ENCODE peak calls at places on chromosomes 6 and 20, in nine cellular contexts. Y, P, V, K, J, O, N, Z and I are unnamed samples.

GRCh38 chr6:75849329-75850025 is 100.4 kb downstream of the MYO6 start:
- DNase-seq in Y (peak), P (no peak), V (no peak), K (no peak), J (no peak), O (no peak), N (no peak), Z (no peak), I (no peak)

GRCh38 chr6:5865492-5866031 is 141.2 kb downstream of the NRN1 start:
- DNase-seq in Y (no peak), P (no peak), V (no peak), K (no peak), J (no peak), O (no peak), N (no peak), Z (no peak), I (no peak)

GRCh38 chr20:36462440-36463211 is 78.7 kb upstream of the MYL9 start:
- DNase-seq in Y (peak), P (no peak), V (peak), K (no peak), J (peak), O (peak), N (no peak), Z (peak), I (no peak)

GRCh38 chr20:54476336-54476928 is 1.0 kb downstream of the DOK5 start:
- DNase-seq in Y (no peak), P (peak), V (no peak), K (no peak), J (no peak), O (peak), N (no peak), Z (no peak), I (no peak)

GRCh38 chr6:149332602-149333311 is 15.2 kb downstream of the TAB2 start:
- DNase-seq in Y (no peak), P (no peak), V (no peak), K (no peak), J (no peak), O (no peak), N (no peak), Z (no peak), I (no peak)

GRCh38 chr6:168277274-168277669 is 42.3 kb downstream of the DACT2 start:
- DNase-seq in Y (no peak), P (no peak), V (no peak), K (no peak), J (no peak), O (no peak), N (no peak), Z (no peak), I (no peak)

GRCh38 chr6:155706806-155707205 is 251.2 kb upstream of the NOX3 start:
- DNase-seq in Y (no peak), P (no peak), V (no peak), K (no peak), J (no peak), O (no peak), N (no peak), Z (no peak), I (no peak)

GRCh38 chr6:106739387-106739786 is 110.0 kb downstream of the QRSL1 start:
- DNase-seq in Y (no peak), P (no peak), V (peak), K (no peak), J (peak), O (no peak), N (no peak), Z (no peak), I (no peak)

GRCh38 chr20:2463616-2464365 is 6.8 kb downstream of the SNRPB start:
- DNase-seq in Y (no peak), P (no peak), V (no peak), K (no peak), J (no peak), O (no peak), N (no peak), Z (no peak), I (no peak)

GRCh38 chr20:62156592-62157386 is 13.2 kb downstream of the SS18L1 start:
- DNase-seq in Y (peak), P (no peak), V (peak), K (no peak), J (peak), O (peak), N (no peak), Z (peak), I (no peak)

DNA sequence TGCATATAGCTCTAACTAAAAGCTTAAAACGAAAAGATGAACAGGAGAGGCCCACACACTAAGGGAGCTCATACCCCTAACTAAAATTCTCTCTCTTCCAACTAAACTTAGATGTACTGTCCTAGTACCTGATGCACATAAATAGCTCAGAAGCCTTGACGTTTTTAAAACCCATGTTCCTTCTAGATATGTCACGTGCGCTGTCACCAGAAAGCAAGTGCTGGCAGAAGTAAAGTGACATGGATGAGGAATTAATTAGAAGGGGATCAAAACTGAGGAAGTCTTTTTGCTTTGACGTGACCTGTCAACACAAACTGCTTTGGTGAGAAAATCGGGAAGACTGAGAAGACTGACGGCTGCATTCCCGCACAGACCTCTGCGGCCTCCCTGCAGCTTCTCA is 142.5 kb downstream of the ZMYND8 start:
- DNase-seq in Y (no peak), P (no peak), V (no peak), K (no peak), J (no peak), O (no peak), N (no peak), Z (no peak), I (no peak)
- H3K27ac ChIP-seq in Y (no peak), P (no peak), V (peak), K (no peak), J (no peak), O (no peak), N (no peak), Z (no peak), I (no peak)

GRCh38 chr6:44022671-44023352 is 104.4 kb downstream of the MRPL14 start:
- DNase-seq in Y (no peak), P (no peak), V (no peak), K (no peak), J (no peak), O (no peak), N (no peak), Z (peak), I (no peak)
- H3K27ac ChIP-seq in Y (no peak), P (no peak), V (no peak), K (no peak), J (no peak), O (no peak), N (no peak), Z (peak), I (no peak)

GRCh38 chr20:55579802-55580201 is 425.5 kb downstream of the CBLN4 start:
- DNase-seq in Y (no peak), P (no peak), V (no peak), K (no peak), J (no peak), O (no peak), N (no peak), Z (no peak), I (no peak)
- H3K27ac ChIP-seq in Y (no peak), P (no peak), V (no peak), K (no peak), J (no peak), O (no peak), N (no peak), Z (no peak), I (no peak)

GRCh38 chr6:34648808-34649207 is 47.8 kb downstream of the ILRUN start:
- DNase-seq in Y (no peak), P (no peak), V (no peak), K (no peak), J (no peak), O (no peak), N (no peak), Z (no peak), I (no peak)

GRCh38 chr6:34642427-34642826 is 54.1 kb downstream of the ILRUN start:
- DNase-seq in Y (no peak), P (no peak), V (no peak), K (no peak), J (no peak), O (no peak), N (no peak), Z (no peak), I (no peak)

GRCh38 chr6:34646714-34647113 is 49.9 kb downstream of the ILRUN start:
- DNase-seq in Y (no peak), P (no peak), V (no peak), K (no peak), J (no peak), O (no peak), N (no peak), Z (no peak), I (no peak)

GRCh38 chr6:34645627-34646026 is 50.9 kb downstream of the ILRUN start:
- DNase-seq in Y (no peak), P (no peak), V (no peak), K (no peak), J (no peak), O (no peak), N (no peak), Z (no peak), I (no peak)

GRCh38 chr6:34644716-34645115 is 51.9 kb downstream of the ILRUN start:
- DNase-seq in Y (no peak), P (no peak), V (no peak), K (no peak), J (no peak), O (no peak), N (no peak), Z (no peak), I (no peak)
- H3K27ac ChIP-seq in Y (no peak), P (no peak), V (no peak), K (no peak), J (no peak), O (no peak), N (no peak), Z (no peak), I (no peak)